ENCODE peak calls at places on chromosomes 3 and 15, in four cellular contexts. One of them, this sample, is unnamed.

GRCh38 chr15:81295466-81296145 is 28.3 kb downstream of the STARD5 start:
- DNase-seq in NCI-H2029: no peak
- DNase-seq in cardiac muscle cell: no peak
- DNase-seq in mesenchymal stem cell: no peak
- DNase-seq in this sample: no peak

GRCh38 chr15:39270976-39271375 is 309.9 kb upstream of the THBS1 start:
- DNase-seq in NCI-H2029: no peak
- DNase-seq in cardiac muscle cell: no peak
- DNase-seq in mesenchymal stem cell: peak; percentile 95
- DNase-seq in this sample: no peak

GRCh38 chr3:141797167-141797773 is 34.1 kb downstream of the GRK7 start:
- DNase-seq in NCI-H2029: no peak
- DNase-seq in cardiac muscle cell: peak; percentile 37
- DNase-seq in mesenchymal stem cell: peak; percentile 54
- DNase-seq in this sample: peak; percentile 48

GRCh38 chr15:22979699-22980188 is 424 bp downstream of the CYFIP1 start:
- DNase-seq in NCI-H2029: no peak
- DNase-seq in cardiac muscle cell: peak; percentile 47
- DNase-seq in mesenchymal stem cell: peak; percentile 54
- DNase-seq in this sample: no peak

GRCh38 chr15:55775316-55775715 is 32.4 kb upstream of the PRTG start:
- DNase-seq in NCI-H2029: no peak
- DNase-seq in cardiac muscle cell: no peak
- DNase-seq in mesenchymal stem cell: peak; percentile 52
- DNase-seq in this sample: no peak

GRCh38 chr15:75024102-75024636 is 779 bp downstream of the PPCDC start:
- DNase-seq in NCI-H2029: no peak
- DNase-seq in cardiac muscle cell: peak; percentile 17
- DNase-seq in mesenchymal stem cell: peak; percentile 42
- DNase-seq in this sample: peak; percentile 70

GRCh38 chr3:43071313-43071893 is 34.5 kb downstream of the POMGNT2 start:
- DNase-seq in NCI-H2029: no peak
- DNase-seq in cardiac muscle cell: no peak
- DNase-seq in mesenchymal stem cell: no peak
- DNase-seq in this sample: peak; percentile 44

GRCh38 chr3:59381282-59381681 is 331.5 kb upstream of the CFAP20DC start:
- DNase-seq in NCI-H2029: no peak
- DNase-seq in cardiac muscle cell: no peak
- DNase-seq in mesenchymal stem cell: no peak
- DNase-seq in this sample: no peak

GRCh38 chr3:35484939-35485605 is 154.3 kb upstream of the ARPP21 start:
- DNase-seq in NCI-H2029: no peak
- DNase-seq in cardiac muscle cell: peak; percentile 11
- DNase-seq in mesenchymal stem cell: no peak
- DNase-seq in this sample: no peak

GRCh38 chr15:91921188-91921820 is 67.8 kb downstream of the SLCO3A1 start:
- DNase-seq in NCI-H2029: no peak
- DNase-seq in cardiac muscle cell: no peak
- DNase-seq in mesenchymal stem cell: no peak
- DNase-seq in this sample: no peak

GRCh38 chr3:110533089-110533488 is 538.5 kb upstream of the NECTIN3 start:
- DNase-seq in NCI-H2029: no peak
- DNase-seq in cardiac muscle cell: no peak
- DNase-seq in mesenchymal stem cell: no peak
- DNase-seq in this sample: no peak

GRCh38 chr3:129001817-129002572 is 891 bp downstream of the EFCC1 start:
- DNase-seq in NCI-H2029: no peak
- DNase-seq in cardiac muscle cell: peak; percentile 51
- DNase-seq in mesenchymal stem cell: peak; percentile 45
- DNase-seq in this sample: peak; percentile 11

GRCh38 chr15:76753131-76753530 is 152.0 kb downstream of the SCAPER start:
- DNase-seq in NCI-H2029: no peak
- DNase-seq in cardiac muscle cell: no peak
- DNase-seq in mesenchymal stem cell: no peak
- DNase-seq in this sample: no peak

GRCh38 chr15:37764733-37765191 is 169.7 kb upstream of the TMCO5A start:
- DNase-seq in NCI-H2029: no peak
- DNase-seq in cardiac muscle cell: peak; percentile 12
- DNase-seq in mesenchymal stem cell: peak; percentile 58
- DNase-seq in this sample: peak; percentile 50

GRCh38 chr15:81117136-81117535 is 16.9 kb upstream of the CFAP161 start:
- DNase-seq in NCI-H2029: no peak
- DNase-seq in cardiac muscle cell: no peak
- DNase-seq in mesenchymal stem cell: no peak
- DNase-seq in this sample: no peak

GRCh38 chr3:29412117-29412516 is 131.2 kb downstream of the RBMS3 start:
- DNase-seq in NCI-H2029: no peak
- DNase-seq in cardiac muscle cell: no peak
- DNase-seq in mesenchymal stem cell: no peak
- DNase-seq in this sample: no peak

GRCh38 chr15:68700395-68701123 is 120.1 kb downstream of the ANP32A start:
- DNase-seq in NCI-H2029: peak; percentile 56
- DNase-seq in cardiac muscle cell: peak; percentile 93
- DNase-seq in mesenchymal stem cell: peak; percentile 75
- DNase-seq in this sample: no peak

GRCh38 chr3:30319713-30320112 is 286.7 kb upstream of the TGFBR2 start:
- DNase-seq in NCI-H2029: peak; percentile 75
- DNase-seq in cardiac muscle cell: peak; percentile 56
- DNase-seq in mesenchymal stem cell: peak; percentile 70
- DNase-seq in this sample: peak; percentile 18

This sample was measured in erythroblast.